ENCODE peak calls at places on chromosomes 6 and 20, in seven cellular contexts. M is H9, H is IMR-90, I is mesendoderm, A is H1, S is mesenchymal stem cell, N is neuronal stem cell. E is an unnamed sample.
A peak's percentile ranks its signal among the peaks of the same experiment; 100 is the strongest.

GRCh38 chr6:32868257-32868788 is 14.3 kb downstream of the PSMB9 start:
- DNase-seq in H (peak; percentile 65), S (peak; percentile 75), A (peak; percentile 84), M (peak; percentile 54), I (peak; percentile 61), N (peak; percentile 86), E (peak; percentile 95)

GRCh38 chr6:45420083-45420908 is 42.6 kb upstream of the SUPT3H start:
- DNase-seq in H (peak; percentile 64), N (peak; percentile 33), M (no peak), A (no peak), S (peak; percentile 72), I (peak; percentile 16), E (no peak)

GRCh38 chr20:47897461-47897860 is 112.2 kb upstream of the SULF2 start:
- DNase-seq in H (no peak), N (no peak), A (no peak), I (no peak), M (no peak), S (no peak), E (no peak)

GRCh38 chr20:47237715-47238114 is 118.8 kb downstream of the ZMYND8 start:
- DNase-seq in N (no peak), M (no peak), S (peak; percentile 12), H (no peak), A (no peak), I (no peak), E (no peak)

GRCh38 chr6:169109381-169109780 is 144.3 kb downstream of the THBS2 start:
- DNase-seq in I (no peak), A (no peak), N (no peak), H (no peak), S (no peak), M (no peak), E (no peak)

GRCh38 chr6:21997414-21998037 is 299.3 kb downstream of the PRL start:
- DNase-seq in N (no peak), S (peak; percentile 42), A (no peak), I (no peak), H (peak; percentile 59), M (no peak), E (no peak)

GRCh38 chr6:31771992-31772358 is 5.2 kb downstream of the VWA7 start:
- DNase-seq in H (peak; percentile 53), M (no peak), A (no peak), I (no peak), N (no peak), S (no peak), E (no peak)

GRCh38 chr20:32474967-32475819 is 109.9 kb downstream of the NOL4L start:
- DNase-seq in I (peak; percentile 86), H (peak; percentile 91), A (peak; percentile 65), N (peak; percentile 49), M (peak; percentile 66), S (peak; percentile 95), E (no peak)

GRCh38 chr6:152750694-152751093 is at the start of gene VIP:
- DNase-seq in N (peak; percentile 62), H (peak; percentile 42), A (peak; percentile 54), M (peak; percentile 71), S (peak; percentile 33), I (peak; percentile 86), E (peak; percentile 14)

GRCh38 chr20:19683822-19684221 is 74.2 kb upstream of the RIN2 start:
- DNase-seq in N (no peak), S (no peak), M (no peak), A (no peak), I (no peak), H (no peak), E (no peak)

GRCh38 chr6:37865534-37865933 is 46.0 kb downstream of the ZFAND3 start:
- DNase-seq in S (no peak), M (no peak), H (no peak), I (no peak), N (no peak), A (no peak), E (no peak)

GRCh38 chr6:36245572-36246031 is 24.3 kb upstream of the PNPLA1 start:
- DNase-seq in A (peak; percentile 83), N (no peak), H (no peak), M (peak; percentile 85), I (peak; percentile 51), S (no peak), E (no peak)

GRCh38 chr6:11143394-11144371 is 32.2 kb upstream of the ERVFRD-1 start:
- DNase-seq in N (no peak), S (peak; percentile 97), A (no peak), H (peak; percentile 92), M (no peak), I (peak; percentile 72), E (peak; percentile 95)

GRCh38 chr6:158042245-158042798 is 60.7 kb downstream of the SYNJ2 start:
- DNase-seq in M (peak; percentile 26), A (no peak), I (peak; percentile 53), S (peak; percentile 94), N (no peak), H (peak; percentile 93), E (peak; percentile 98)

GRCh38 chr20:61901421-61902212 is 164.1 kb downstream of the TAF4 start:
- DNase-seq in H (peak; percentile 4), I (no peak), M (no peak), A (no peak), S (no peak), N (no peak), E (no peak)

GRCh38 chr20:6007529-6008103 is 46.2 kb downstream of the LRRN4 start:
- DNase-seq in M (no peak), I (no peak), H (no peak), N (no peak), A (no peak), S (no peak), E (no peak)

GRCh38 chr6:166005401-166005845 is 162.2 kb downstream of the TBXT start:
- DNase-seq in I (no peak), N (no peak), H (peak; percentile 62), M (no peak), S (peak; percentile 69), A (no peak), E (peak; percentile 47)

GRCh38 chr6:26270903-26271639 is 93.9 kb upstream of the BTN3A2 start:
- DNase-seq in S (peak; percentile 92), M (peak; percentile 86), A (peak; percentile 85), N (peak; percentile 93), I (peak; percentile 98), H (peak; percentile 90), E (peak; percentile 92)

GRCh38 chr6:106630366-106630765 is 988 bp downstream of the QRSL1 start:
- DNase-seq in S (no peak), N (no peak), H (no peak), I (peak; percentile 4), A (no peak), M (no peak), E (no peak)

GRCh38 chr20:44104807-44105517 is 82.0 kb downstream of the JPH2 start:
- DNase-seq in N (no peak), M (no peak), H (peak; percentile 84), I (no peak), S (peak; percentile 32), A (no peak), E (no peak)

GRCh38 chr6:157530126-157530525 is 149.1 kb downstream of the ZDHHC14 start:
- DNase-seq in S (no peak), A (no peak), H (no peak), N (no peak), M (no peak), I (no peak), E (no peak)

GRCh38 chr6:109714156-109714555 is 23.1 kb downstream of the FIG4 start:
- DNase-seq in I (no peak), S (no peak), A (no peak), H (no peak), M (no peak), N (no peak), E (no peak)

GRCh38 chr6:17740559-17741220 is 34.0 kb upstream of the NUP153 start:
- DNase-seq in M (no peak), I (no peak), S (no peak), A (no peak), N (no peak), H (no peak), E (no peak)

DNA sequence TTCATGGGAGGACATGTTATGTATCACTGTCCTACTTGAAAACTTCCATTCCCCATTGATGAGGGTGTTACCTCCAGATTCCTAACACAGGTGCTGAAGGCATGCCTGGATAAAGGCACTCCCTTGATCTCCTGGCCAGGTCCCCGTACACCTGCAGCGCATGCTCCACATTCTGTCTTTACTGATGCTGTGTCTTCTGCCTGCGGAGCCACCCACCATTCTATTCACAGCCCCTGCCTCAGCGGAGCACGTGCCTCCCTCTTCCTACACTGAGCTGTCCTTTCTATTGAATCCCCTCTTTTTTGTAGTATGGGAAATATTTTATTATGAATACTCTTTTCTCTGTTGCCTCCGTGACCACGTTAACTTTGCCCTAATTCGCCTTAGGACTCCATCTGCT is 25.0 kb downstream of the PTPN1 start:
- DNase-seq in N (no peak), A (no peak), M (no peak), I (no peak), S (no peak), H (no peak), E (no peak)
- H3K27ac ChIP-seq in N (no peak overlapping the region), A (no peak overlapping the region), M (no peak overlapping the region), I (no peak overlapping the region), S (peak overlapping the region; percentile 67), H (peak overlapping the region; percentile 98), E (no peak overlapping the region)

GRCh38 chr6:102398788-102399390 is 1005.4 kb downstream of the GRIK2 start:
- DNase-seq in I (no peak), M (no peak), A (no peak), S (no peak), H (no peak), N (no peak), E (no peak)
- H3K18ac ChIP-seq in I (no peak overlapping the region), M (no peak overlapping the region), A (no peak overlapping the region), S (no peak overlapping the region), H (no peak overlapping the region), N (no peak overlapping the region), E (no peak overlapping the region)

GRCh38 chr20:13831476-13831875 is 46.6 kb downstream of the NDUFAF5 start:
- DNase-seq in H (no peak), I (no peak), A (no peak), S (no peak), M (no peak), N (no peak), E (no peak)
- H3K27ac ChIP-seq in H (no peak overlapping the region), I (no peak overlapping the region), A (no peak overlapping the region), S (no peak overlapping the region), M (no peak overlapping the region), N (no peak overlapping the region), E (no peak overlapping the region)

DNA sequence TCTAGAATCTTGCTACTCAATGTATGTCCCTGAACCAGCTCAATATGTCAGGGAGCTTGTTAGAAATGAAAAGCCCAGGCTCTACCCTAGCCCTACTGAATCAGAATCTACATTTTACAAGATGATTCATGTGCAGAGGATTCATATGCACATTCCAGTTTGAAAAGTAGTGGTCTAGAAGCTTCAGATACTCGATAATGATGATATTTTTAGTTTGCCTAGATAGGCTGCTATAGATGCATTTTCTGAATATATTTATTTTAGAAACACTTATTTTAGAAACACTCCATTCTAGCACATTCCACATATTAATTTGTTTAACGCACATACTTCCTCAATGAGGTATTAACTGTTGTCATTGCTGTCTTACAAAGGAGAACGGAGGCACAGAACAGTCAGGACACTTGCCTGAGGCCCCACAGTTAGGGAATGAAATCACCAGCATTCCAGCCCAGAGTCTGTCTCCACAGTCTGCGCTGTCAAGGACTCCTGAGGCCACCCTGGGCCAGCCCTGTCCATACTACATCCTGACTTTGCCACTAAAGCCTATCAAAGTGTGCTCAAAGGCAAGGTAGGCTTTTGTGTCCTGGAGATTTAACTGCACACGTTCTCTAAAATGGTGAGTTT is 64.4 kb downstream of the SNAP25 start:
- DNase-seq in N (no peak), A (no peak), I (peak; percentile 61), S (peak; percentile 39), M (no peak), H (peak; percentile 59), E (peak; percentile 91)
- H3K18ac ChIP-seq in N (no peak overlapping the region), A (no peak overlapping the region), I (no peak overlapping the region), S (no peak overlapping the region), M (no peak overlapping the region), H (no peak overlapping the region), E (no peak overlapping the region)